ENCODE peak calls at places on chromosomes 2 and 18, in six cellular contexts. D, P, N, Z, Q and V are unnamed samples.

GRCh38 chr18:25787281-25787680 is 303.1 kb downstream of the SS18 start:
- DNase-seq in D (no peak), P (no peak), Z (no peak), Q (no peak), N (no peak), V (no peak)

GRCh38 chr2:69242651-69243051 is 144.4 kb downstream of the GFPT1 start:
- DNase-seq in Z (peak; percentile 30), P (no peak), Q (no peak), N (no peak), D (no peak), V (peak; percentile 28)

GRCh38 chr2:207828361-207829057 is 58.8 kb upstream of the FZD5 start:
- DNase-seq in P (no peak), Z (no peak), D (no peak), Q (no peak), N (no peak), V (peak; percentile 15)

GRCh38 chr2:88690591-88691338 is 708 bp upstream of the RPIA start:
- DNase-seq in N (no peak), Z (no peak), P (peak; percentile 46), D (peak; percentile 82), Q (no peak), V (peak; percentile 11)

GRCh38 chr2:11379558-11379957 is 35.1 kb upstream of the ROCK2 start:
- DNase-seq in Q (no peak), P (no peak), Z (no peak), N (no peak), D (no peak), V (peak; percentile 67)

GRCh38 chr2:158816797-158817196 is 21.7 kb downstream of the DAPL1 start:
- DNase-seq in Q (no peak), P (no peak), Z (no peak), N (no peak), D (no peak), V (no peak)

GRCh38 chr2:68762665-68763064 is 28.1 kb downstream of the ARHGAP25 start:
- DNase-seq in P (no peak), D (no peak), N (peak; percentile 38), Z (no peak), Q (peak; percentile 64), V (peak; percentile 87)

GRCh38 chr18:50410894-50411293 is 36.0 kb downstream of the SKA1 start:
- DNase-seq in D (no peak), P (no peak), N (no peak), Q (peak; percentile 26), Z (no peak), V (peak; percentile 79)

GRCh38 chr2:149926149-149926548 is 338.6 kb upstream of the MMADHC start:
- DNase-seq in D (no peak), Q (no peak), P (no peak), Z (no peak), N (no peak), V (peak; percentile 48)

GRCh38 chr2:8573234-8573941 is 108.5 kb upstream of the ID2 start:
- DNase-seq in N (no peak), Q (no peak), Z (no peak), D (no peak), P (no peak), V (no peak)

GRCh38 chr2:5074738-5075137 is 617.4 kb upstream of the SOX11 start:
- DNase-seq in D (no peak), P (no peak), N (no peak), Q (no peak), Z (no peak), V (no peak)

GRCh38 chr2:189541591-189541990 is 39.0 kb downstream of the SLC40A1 start:
- DNase-seq in Z (no peak), D (no peak), P (no peak), N (no peak), Q (no peak), V (no peak)

GRCh38 chr2:121955313-121956211 is 200.1 kb downstream of the TSN start:
- DNase-seq in N (no peak), P (no peak), Q (no peak), D (no peak), Z (no peak), V (no peak)

GRCh38 chr18:31424383-31424988 is 23.1 kb upstream of the DSG3 start:
- DNase-seq in Z (no peak), Q (peak; percentile 48), D (no peak), N (no peak), P (no peak), V (peak; percentile 72)